ENCODE peak calls at places on chromosomes 4 and X, in nine cellular contexts. One of them, this sample, is unnamed.

GRCh38 chrX:136147320-136147901 is at the start of gene FHL1:
- DNase-seq in anterior cingulate cortex: peak
- DNase-seq in NCI-H748 treated with DMSO at 0.1 percent for 48 hours: no peak
- DNase-seq in nucleus accumbens: peak
- DNase-seq in HCT116: no peak
- DNase-seq in activated naive CD4-positive, alpha-beta T cell: no peak
- DNase-seq in gastrocnemius medialis: no peak
- DNase-seq in NCI-H1092 treated with DMSO at 0.1 percent for 48 hours: no peak
- DNase-seq in pancreas: peak
- DNase-seq in this sample: no peak

GRCh38 chr4:185265942-185266341 is 56.5 kb downstream of the SNX25 start:
- DNase-seq in anterior cingulate cortex: no peak
- DNase-seq in NCI-H748 treated with DMSO at 0.1 percent for 48 hours: no peak
- DNase-seq in nucleus accumbens: no peak
- DNase-seq in HCT116: no peak
- DNase-seq in activated naive CD4-positive, alpha-beta T cell: no peak
- DNase-seq in gastrocnemius medialis: no peak
- DNase-seq in NCI-H1092 treated with DMSO at 0.1 percent for 48 hours: no peak
- DNase-seq in pancreas: no peak
- DNase-seq in this sample: peak

GRCh38 chr4:175421506-175421905 is 390.6 kb downstream of the GPM6A start:
- DNase-seq in anterior cingulate cortex: no peak
- DNase-seq in NCI-H748 treated with DMSO at 0.1 percent for 48 hours: no peak
- DNase-seq in nucleus accumbens: no peak
- DNase-seq in HCT116: no peak
- DNase-seq in activated naive CD4-positive, alpha-beta T cell: no peak
- DNase-seq in gastrocnemius medialis: no peak
- DNase-seq in NCI-H1092 treated with DMSO at 0.1 percent for 48 hours: no peak
- DNase-seq in pancreas: no peak
- DNase-seq in this sample: no peak

GRCh38 chrX:4110964-4111363 is 397.5 kb upstream of the PRKX start:
- DNase-seq in anterior cingulate cortex: no peak
- DNase-seq in NCI-H748 treated with DMSO at 0.1 percent for 48 hours: peak
- DNase-seq in nucleus accumbens: no peak
- DNase-seq in HCT116: no peak
- DNase-seq in activated naive CD4-positive, alpha-beta T cell: no peak
- DNase-seq in gastrocnemius medialis: no peak
- DNase-seq in NCI-H1092 treated with DMSO at 0.1 percent for 48 hours: no peak
- DNase-seq in pancreas: no peak
- DNase-seq in this sample: no peak

GRCh38 chr4:86855572-86855971 is 6.4 kb upstream of the SLC10A6 start:
- DNase-seq in anterior cingulate cortex: no peak
- DNase-seq in NCI-H748 treated with DMSO at 0.1 percent for 48 hours: no peak
- DNase-seq in nucleus accumbens: no peak
- DNase-seq in HCT116: peak
- DNase-seq in activated naive CD4-positive, alpha-beta T cell: no peak
- DNase-seq in gastrocnemius medialis: no peak
- DNase-seq in NCI-H1092 treated with DMSO at 0.1 percent for 48 hours: no peak
- DNase-seq in pancreas: no peak
- DNase-seq in this sample: peak

GRCh38 chr4:42995343-42995944 is 102.9 kb downstream of the GRXCR1 start:
- DNase-seq in anterior cingulate cortex: no peak
- DNase-seq in NCI-H748 treated with DMSO at 0.1 percent for 48 hours: peak
- DNase-seq in nucleus accumbens: no peak
- DNase-seq in HCT116: no peak
- DNase-seq in activated naive CD4-positive, alpha-beta T cell: no peak
- DNase-seq in gastrocnemius medialis: no peak
- DNase-seq in NCI-H1092 treated with DMSO at 0.1 percent for 48 hours: peak
- DNase-seq in pancreas: no peak
- DNase-seq in this sample: peak

GRCh38 chr4:40331092-40331824 is 3.9 kb upstream of the CHRNA9 start:
- DNase-seq in anterior cingulate cortex: no peak
- DNase-seq in NCI-H748 treated with DMSO at 0.1 percent for 48 hours: no peak
- DNase-seq in nucleus accumbens: no peak
- DNase-seq in HCT116: no peak
- DNase-seq in activated naive CD4-positive, alpha-beta T cell: no peak
- DNase-seq in gastrocnemius medialis: no peak
- DNase-seq in NCI-H1092 treated with DMSO at 0.1 percent for 48 hours: no peak
- DNase-seq in pancreas: no peak
- DNase-seq in this sample: no peak

GRCh38 chr4:24557036-24558022 is 27.0 kb downstream of the DHX15 start:
- DNase-seq in anterior cingulate cortex: no peak
- DNase-seq in NCI-H748 treated with DMSO at 0.1 percent for 48 hours: no peak
- DNase-seq in nucleus accumbens: no peak
- DNase-seq in HCT116: peak
- DNase-seq in activated naive CD4-positive, alpha-beta T cell: no peak
- DNase-seq in gastrocnemius medialis: no peak
- DNase-seq in NCI-H1092 treated with DMSO at 0.1 percent for 48 hours: no peak
- DNase-seq in pancreas: no peak
- DNase-seq in this sample: no peak

GRCh38 chrX:30990361-30990760 is 81.5 kb downstream of the FTHL17 start:
- DNase-seq in anterior cingulate cortex: no peak
- DNase-seq in NCI-H748 treated with DMSO at 0.1 percent for 48 hours: no peak
- DNase-seq in nucleus accumbens: no peak
- DNase-seq in HCT116: no peak
- DNase-seq in activated naive CD4-positive, alpha-beta T cell: no peak
- DNase-seq in gastrocnemius medialis: no peak
- DNase-seq in NCI-H1092 treated with DMSO at 0.1 percent for 48 hours: no peak
- DNase-seq in pancreas: no peak
- DNase-seq in this sample: no peak

GRCh38 chr4:80266267-80266901 is at the start of gene FGF5:
- DNase-seq in anterior cingulate cortex: no peak
- DNase-seq in NCI-H748 treated with DMSO at 0.1 percent for 48 hours: peak
- DNase-seq in nucleus accumbens: no peak
- DNase-seq in HCT116: no peak
- DNase-seq in activated naive CD4-positive, alpha-beta T cell: no peak
- DNase-seq in gastrocnemius medialis: no peak
- DNase-seq in NCI-H1092 treated with DMSO at 0.1 percent for 48 hours: peak
- DNase-seq in pancreas: no peak
- DNase-seq in this sample: peak